ENCODE peak calls at places on chromosome 11, in eight cellular contexts. T is left ventricle myocardium inferior, M is cardiac fibroblast, G is GM23338, J is skeletal muscle cell, A is SJSA1, H is aorta, S is A549. C is an unnamed sample.

GRCh38 chr11:44310456-44311272 is 725 bp upstream of the ALX4 start:
- DNase-seq in T (no peak), M (no peak), G (peak), J (no peak), A (peak), H (no peak), S (no peak), C (no peak)

GRCh38 chr11:46615756-46616155 is 1.3 kb downstream of the HARBI1 start:
- DNase-seq in T (no peak), M (peak), G (no peak), J (no peak), A (no peak), H (no peak), S (no peak), C (no peak)

GRCh38 chr11:22671751-22672150 is 5.3 kb downstream of the GAS2 start:
- DNase-seq in T (no peak), M (peak), G (no peak), J (no peak), A (no peak), H (no peak), S (no peak), C (no peak)

GRCh38 chr11:117122546-117122945 is 21.5 kb upstream of the PAFAH1B2 start:
- DNase-seq in T (no peak), M (no peak), G (no peak), J (no peak), A (no peak), H (no peak), S (no peak), C (no peak)

GRCh38 chr11:112795142-112795815 is 165.9 kb upstream of the NCAM1 start:
- DNase-seq in T (no peak), M (peak), G (peak), J (no peak), A (no peak), H (peak), S (peak), C (no peak)

GRCh38 chr11:110422306-110422924 is 7.3 kb upstream of the FDX1 start:
- DNase-seq in T (no peak), M (no peak), G (no peak), J (no peak), A (no peak), H (no peak), S (no peak), C (no peak)

GRCh38 chr11:115869780-115870431 is 365.7 kb upstream of the CADM1 start:
- DNase-seq in T (no peak), M (peak), G (peak), J (no peak), A (peak), H (peak), S (peak), C (no peak)

GRCh38 chr11:116046127-116046526 is 541.9 kb upstream of the CADM1 start:
- DNase-seq in T (no peak), M (no peak), G (no peak), J (no peak), A (no peak), H (no peak), S (no peak), C (no peak)

GRCh38 chr11:118908264-118908663 is 17.5 kb downstream of the BCL9L start:
- DNase-seq in T (no peak), M (no peak), G (no peak), J (no peak), A (no peak), H (no peak), S (no peak), C (no peak)
- H3K4me3 ChIP-seq in T (peak), M (no peak), G (peak), J (no peak), A (no peak), H (no peak), S (peak), C (no peak)

DNA sequence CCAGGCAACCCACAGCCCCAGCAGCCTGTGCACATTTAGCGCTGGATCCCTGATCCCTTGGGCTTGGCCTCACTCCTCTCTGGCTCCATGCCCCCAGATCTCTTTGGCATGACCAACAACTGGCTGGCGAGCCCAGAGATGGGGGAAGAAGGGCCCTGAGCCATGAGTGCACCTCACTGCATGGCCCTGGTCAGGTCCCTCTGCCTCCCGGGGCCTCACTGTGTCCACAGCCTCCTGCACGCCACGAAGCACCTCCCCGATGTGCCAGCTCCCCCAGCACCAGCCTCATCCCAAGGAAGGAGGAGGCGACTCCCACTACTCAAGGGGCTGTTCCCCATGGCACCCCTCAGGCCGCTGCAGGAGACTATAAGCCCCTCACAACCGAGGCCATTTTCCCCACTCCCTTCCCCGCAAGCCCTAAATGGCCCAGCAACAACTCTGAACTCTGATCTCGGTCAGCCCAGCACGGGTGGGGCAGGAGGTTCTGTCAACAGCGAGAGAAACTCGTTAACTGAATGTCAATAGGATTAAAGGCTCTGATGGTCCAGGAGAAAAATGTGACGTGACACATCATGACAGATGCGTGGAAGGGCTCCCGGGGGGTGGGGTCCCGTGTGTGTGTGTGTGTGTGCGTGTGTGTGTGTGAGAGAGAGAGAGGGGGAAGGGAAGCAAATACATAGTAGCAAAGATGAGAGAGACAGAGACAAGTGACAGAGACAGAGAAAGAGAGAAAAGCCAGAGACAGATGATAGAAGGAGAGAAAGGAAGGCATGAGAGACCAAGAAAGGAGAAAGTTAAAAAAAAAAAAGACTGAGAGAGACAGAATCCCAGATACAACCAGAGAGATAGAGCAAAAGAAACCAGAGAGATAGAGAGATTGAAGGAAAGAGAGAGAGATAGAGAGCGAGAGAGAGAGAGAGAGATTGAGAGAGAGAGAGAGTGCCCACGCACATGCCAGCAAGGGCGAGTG is 28.4 kb upstream of the SYT7 start:
- DNase-seq in T (no peak), M (no peak), G (no peak), J (no peak), A (no peak), H (no peak), S (no peak), C (no peak)
- H3K4me3 ChIP-seq in T (no peak), M (no peak), G (no peak), J (no peak), A (no peak), H (no peak), S (no peak), C (no peak)

GRCh38 chr11:15591112-15591537 is 476.4 kb downstream of the INSC start:
- DNase-seq in T (no peak), M (no peak), G (no peak), J (no peak), A (no peak), H (no peak), S (no peak), C (no peak)

GRCh38 chr11:15585587-15586331 is 471.0 kb downstream of the INSC start:
- DNase-seq in T (no peak), M (no peak), G (no peak), J (no peak), A (no peak), H (no peak), S (no peak), C (no peak)

GRCh38 chr11:15589070-15589626 is 474.4 kb downstream of the INSC start:
- DNase-seq in T (no peak), M (no peak), G (peak), J (no peak), A (no peak), H (no peak), S (no peak), C (no peak)

GRCh38 chr11:15587059-15587458 is 472.3 kb downstream of the INSC start:
- DNase-seq in T (no peak), M (no peak), G (no peak), J (no peak), A (no peak), H (no peak), S (no peak), C (no peak)

DNA sequence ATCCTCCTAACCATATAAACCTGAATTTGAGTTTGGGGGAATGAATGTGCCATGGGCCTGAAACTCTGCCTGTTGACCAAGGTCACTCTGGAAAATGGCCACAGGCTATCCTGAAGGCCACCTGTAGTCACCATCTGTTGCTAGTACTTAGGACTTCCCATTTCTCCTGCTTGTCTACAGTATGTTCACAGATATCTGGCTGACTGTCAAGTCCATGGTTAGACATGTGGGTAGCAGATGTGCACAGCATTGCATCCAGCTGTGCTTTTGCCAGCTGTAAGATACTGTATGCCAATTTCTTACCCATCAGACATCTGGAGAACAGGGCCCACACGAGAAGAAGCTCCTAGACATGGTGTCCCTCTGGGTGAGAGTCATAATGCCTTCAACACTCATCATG is 475.4 kb downstream of the INSC start:
- DNase-seq in T (no peak), M (no peak), G (no peak), J (no peak), A (no peak), H (no peak), S (no peak), C (no peak)
- H3K4me3 ChIP-seq in T (no peak), M (no peak), G (no peak), J (no peak), A (no peak), H (no peak), S (no peak), C (no peak)

DNA sequence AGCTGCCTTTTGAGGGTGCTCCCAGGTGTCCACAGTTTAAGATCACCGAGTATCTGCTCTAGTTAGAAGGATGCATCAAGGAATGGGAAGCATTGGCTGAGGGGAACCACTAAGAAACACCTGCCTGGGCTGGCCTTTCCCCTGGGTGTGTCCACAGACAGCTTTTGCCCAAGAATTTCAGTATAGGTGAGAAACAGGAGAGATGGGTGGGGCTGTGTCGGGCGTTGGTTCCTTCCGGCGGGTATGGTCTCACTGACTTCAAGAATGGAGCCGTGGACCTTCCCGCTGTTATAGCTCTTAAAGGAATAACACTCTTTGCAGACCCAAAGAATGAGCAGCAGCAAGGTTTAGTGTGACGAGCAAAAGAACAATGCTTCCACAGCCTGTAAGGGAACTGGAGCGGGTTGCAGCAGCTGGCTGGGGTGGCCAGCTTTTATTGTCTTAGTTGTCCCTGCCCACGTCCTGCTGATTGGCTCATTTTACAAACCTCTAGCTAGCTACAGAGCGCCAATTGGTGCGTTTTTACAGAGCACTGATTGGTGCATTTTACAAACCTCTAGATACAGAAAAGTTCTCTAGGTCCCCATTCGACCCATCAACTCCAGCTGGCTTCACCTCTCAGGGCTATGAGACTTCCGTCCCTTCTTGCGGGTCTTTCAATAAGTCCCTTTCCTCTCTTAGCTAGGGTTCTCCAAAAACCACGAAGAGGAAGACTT is 2.4 kb downstream of the FADS1 start:
- DNase-seq in T (no peak), M (peak), G (peak), J (no peak), A (no peak), H (no peak), S (peak), C (no peak)
- H3K4me3 ChIP-seq in T (peak), M (peak), G (peak), J (peak), A (peak), H (no peak), S (peak), C (peak)

GRCh38 chr11:57597461-57597892 is at the start of gene SERPING1:
- DNase-seq in T (peak), M (peak), G (peak), J (no peak), A (no peak), H (peak), S (no peak), C (peak)
- H3K4me3 ChIP-seq in T (peak), M (peak), G (peak), J (peak), A (no peak), H (peak), S (peak), C (peak)

GRCh38 chr11:34773826-34774225 is 142.4 kb downstream of the APIP start:
- DNase-seq in T (no peak), M (peak), G (no peak), J (no peak), A (no peak), H (no peak), S (no peak), C (no peak)
- H3K4me3 ChIP-seq in T (no peak), M (no peak), G (no peak), J (no peak), A (no peak), H (no peak), S (no peak), C (no peak)

DNA sequence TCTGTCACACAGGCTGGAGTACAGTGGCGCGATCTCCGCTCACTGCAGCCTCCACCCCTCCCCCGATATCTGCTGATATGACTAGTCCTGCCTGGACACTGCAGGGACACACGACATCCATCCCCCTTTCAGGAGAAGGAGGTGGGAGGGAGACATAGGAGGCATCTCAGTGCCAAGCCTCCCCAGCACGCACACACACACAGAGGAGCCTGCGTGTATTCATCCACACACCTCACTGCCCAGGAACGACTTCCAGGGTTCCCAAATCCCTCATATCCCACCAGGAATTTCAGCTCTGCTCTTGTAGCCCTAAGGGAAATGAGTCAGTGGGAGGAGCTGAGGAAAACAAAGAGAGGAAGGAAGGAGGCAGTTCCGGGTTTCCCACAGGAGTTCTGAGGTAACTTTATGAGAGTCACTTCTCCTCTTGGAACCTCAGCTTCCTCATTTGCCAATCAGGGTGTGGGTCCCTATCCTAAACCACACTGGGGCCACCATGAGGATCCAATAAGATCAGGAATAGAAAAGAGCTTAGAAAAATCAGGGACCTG is 37.2 kb upstream of the ACER3 start:
- DNase-seq in T (no peak), M (peak), G (peak), J (no peak), A (peak), H (no peak), S (peak), C (no peak)
- H3K4me3 ChIP-seq in T (peak), M (peak), G (no peak), J (no peak), A (no peak), H (no peak), S (peak), C (no peak)